ENCODE peak calls at places on chromosomes 16 and 17, in four cellular contexts. X is K562, Q is HepG2, S is H1. G is an unnamed sample.

GRCh38 chr17:77353684-77354419 is 213.1 kb downstream of the SEC14L1 start:
- DNase-seq in Q (no peak), S (no peak), X (no peak), G (no peak)

GRCh38 chr17:76104140-76104895 is 731 bp upstream of the EXOC7 start:
- DNase-seq in S (no peak), X (no peak), Q (peak; percentile 61), G (no peak)

GRCh38 chr17:83053021-83053778 is 26.2 kb upstream of the METRNL start:
- DNase-seq in X (no peak), S (peak; percentile 46), Q (no peak), G (no peak)

GRCh38 chr16:69581297-69581696 is 15.5 kb downstream of the NFAT5 start:
- DNase-seq in S (no peak), X (no peak), Q (no peak), G (no peak)

GRCh38 chr16:60929-61878 is 7.6 kb downstream of the SNRNP25 start:
- DNase-seq in S (no peak), X (no peak), Q (no peak), G (no peak)

GRCh38 chr16:56310685-56311084 is 114.7 kb downstream of the AMFR start:
- DNase-seq in Q (no peak), X (no peak), S (no peak), G (no peak)

GRCh38 chr16:77376358-77376757 is 58.5 kb downstream of the ADAMTS18 start:
- DNase-seq in X (no peak), S (peak; percentile 63), Q (no peak), G (peak; percentile 59)

GRCh38 chr17:31313982-31314787 is at the start of gene EVI2B:
- DNase-seq in X (no peak), Q (no peak), S (no peak), G (no peak)

GRCh38 chr16:48013476-48013875 is 142.3 kb downstream of the ABCC12 start:
- DNase-seq in S (no peak), X (no peak), Q (no peak), G (no peak)

GRCh38 chr17:64641499-64641898 is 20.6 kb downstream of the SMURF2 start:
- DNase-seq in X (peak; percentile 35), S (no peak), Q (no peak), G (no peak)

GRCh38 chr17:39769974-39770587 is 32.3 kb downstream of the GRB7 start:
- DNase-seq in X (no peak), Q (peak; percentile 55), S (no peak), G (no peak)

GRCh38 chr16:51940183-51940582 is 606.8 kb downstream of the TOX3 start:
- DNase-seq in X (no peak), S (no peak), Q (no peak), G (no peak)

GRCh38 chr17:17350491-17351355 is 47.5 kb downstream of the NT5M start:
- DNase-seq in Q (no peak), S (no peak), X (no peak), G (peak; percentile 60)

GRCh38 chr17:72117748-72118587 is 2.9 kb upstream of the SOX9 start:
- DNase-seq in X (no peak), Q (no peak), S (peak; percentile 72), G (peak; percentile 42)

GRCh38 chr16:80433617-80434016 is 107.2 kb upstream of the DYNLRB2 start:
- DNase-seq in X (no peak), S (no peak), Q (no peak), G (no peak)

GRCh38 chr17:82914375-82914774 is 74.6 kb upstream of the ZNF750 start:
- DNase-seq in X (no peak), S (no peak), Q (no peak), G (no peak)

GRCh38 chr17:29214215-29215146 is 32.2 kb upstream of the CRYBA1 start:
- DNase-seq in Q (no peak), X (no peak), S (no peak), G (no peak)
- TF ChIP-seq ATF3 in Q (no peak), X (peak; percentile 8), S (no peak), G (no peak)

GRCh38 chr17:81815646-81815985 is 11.7 kb downstream of the GCGR start:
- DNase-seq in Q (no peak), X (no peak), S (no peak), G (no peak)
- TF ChIP-seq JUN in Q (no peak), X (no peak), S (no peak), G (no peak)

GRCh38 chr16:11045846-11046245 is 101.5 kb downstream of the CLEC16A start:
- DNase-seq in X (no peak), Q (no peak), S (no peak), G (no peak)
- TF ChIP-seq ATF3 in X (no peak), Q (no peak), S (no peak), G (no peak)

DNA sequence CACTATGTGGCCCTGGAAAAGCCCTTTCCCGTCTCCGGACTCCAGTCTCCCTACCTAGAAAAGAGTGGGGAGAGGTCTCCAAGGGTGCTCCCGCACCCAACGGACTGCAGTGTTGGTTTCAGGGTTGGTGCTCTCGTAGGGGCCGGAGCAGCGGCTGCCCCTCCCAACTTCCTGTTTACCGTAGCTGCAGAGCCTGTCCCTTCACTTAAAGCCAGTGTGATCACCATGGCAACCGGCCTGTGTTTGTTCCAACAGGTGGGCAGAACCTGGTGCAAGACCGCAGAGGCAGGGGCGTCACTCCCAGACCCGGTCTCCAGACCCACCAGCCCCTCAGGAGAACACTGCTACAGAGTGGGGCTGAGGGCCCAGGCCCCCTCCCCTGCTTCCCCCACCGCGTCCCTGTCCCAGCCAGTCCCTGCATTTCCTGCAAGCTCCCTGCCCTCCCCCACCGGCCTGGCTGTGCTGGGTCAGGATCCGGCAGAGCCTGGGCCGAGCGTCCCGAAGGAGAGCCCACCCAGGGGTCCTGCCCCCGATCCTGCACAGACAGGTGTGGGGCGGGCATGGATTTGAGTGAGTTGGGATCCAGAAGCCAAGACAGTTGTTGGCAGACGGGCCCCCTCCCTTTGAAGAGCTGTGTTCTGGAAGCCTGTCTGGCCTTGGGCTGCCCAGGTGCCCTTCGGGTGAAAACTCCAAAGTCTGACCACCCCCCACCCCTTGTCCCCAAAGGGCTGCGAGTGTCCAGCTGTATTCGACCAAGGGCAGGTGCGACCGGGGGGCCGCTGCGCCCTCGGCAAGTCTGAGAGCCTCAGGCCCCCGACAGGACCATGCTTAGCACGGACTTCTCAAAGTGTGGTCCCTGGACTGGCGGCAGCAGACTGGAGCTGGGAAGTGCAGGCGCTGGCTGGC is 1.5 kb upstream of the BAIAP3 start:
- DNase-seq in X (peak; percentile 74), S (peak; percentile 91), Q (peak; percentile 92), G (peak; percentile 93)
- TF ChIP-seq JUN in X (no peak), S (no peak), Q (no peak), G (no peak)

GRCh38 chr17:42526031-42526444 is 10.0 kb upstream of the NAGLU start:
- DNase-seq in X (no peak), S (no peak), Q (no peak), G (no peak)
- TF ChIP-seq ATF3 in X (no peak), S (no peak), Q (no peak), G (no peak)

GRCh38 chr16:1498899-1499676 is 5.9 kb downstream of the TELO2 start:
- DNase-seq in Q (no peak), X (no peak), S (no peak), G (no peak)
- TF ChIP-seq JUN in Q (no peak), X (no peak), S (no peak), G (no peak)

G was measured in WTC11.